ENCODE peak calls at places on chromosomes 3 and 15, in seven cellular contexts. T is colonic mucosa; W is CD8-positive, alpha-beta memory T cell; Q is tibial artery; K is ascending aorta; E is BJ; O is WERI-Rb-1. X is an unnamed sample. For H3K36me3 and H3K27me3, the result is how much of the 10 kb centered on the place peaks cover.

GRCh38 chr15:49320337-49320736 is 102.7 kb upstream of the FGF7 start:
- DNase-seq in T (no peak), W (no peak), Q (no peak), K (no peak), E (no peak), O (no peak), X (no peak)

GRCh38 chr3:61807865-61808276 is 246.5 kb downstream of the PTPRG start:
- DNase-seq in T (no peak), W (no peak), Q (no peak), K (no peak), E (peak), O (peak), X (no peak)

GRCh38 chr15:59644757-59645156 is 12.6 kb downstream of the GTF2A2 start:
- DNase-seq in T (no peak), W (no peak), Q (no peak), K (no peak), E (no peak), O (no peak), X (no peak)

GRCh38 chr3:38129058-38129457 is 7.9 kb downstream of the ACAA1 start:
- DNase-seq in T (no peak), W (no peak), Q (peak), K (no peak), E (no peak), O (no peak), X (no peak)

GRCh38 chr3:9255976-9256375 is 6.5 kb upstream of the SRGAP3 start:
- DNase-seq in T (no peak), W (no peak), Q (no peak), K (no peak), E (no peak), O (no peak), X (no peak)

GRCh38 chr3:174863488-174863887 is 4.4 kb downstream of the NAALADL2 start:
- DNase-seq in T (no peak), W (no peak), Q (no peak), K (no peak), E (no peak), O (no peak), X (no peak)

GRCh38 chr3:177396707-177397106 is 199.4 kb upstream of the TBL1XR1 start:
- DNase-seq in T (no peak), W (no peak), Q (no peak), K (no peak), E (no peak), O (no peak), X (no peak)

GRCh38 chr3:120423432-120423831 is 27.4 kb downstream of the FSTL1 start:
- DNase-seq in T (no peak), W (no peak), Q (no peak), K (no peak), E (no peak), O (no peak), X (no peak)

GRCh38 chr15:88467935-88468528 is 524 bp downstream of the MRPS11 start:
- DNase-seq in T (peak), W (no peak), Q (no peak), K (no peak), E (no peak), O (no peak), X (peak)

GRCh38 chr3:65545429-65545828 is 493.3 kb downstream of the MAGI1 start:
- DNase-seq in T (no peak), W (no peak), Q (no peak), K (no peak), E (no peak), O (no peak), X (no peak)

GRCh38 chr3:71087109-71088018 is 496.2 kb downstream of the FOXP1 start:
- DNase-seq in T (no peak), W (peak), Q (no peak), K (no peak), E (no peak), O (no peak), X (no peak)

GRCh38 chr3:120816728-120817127 is 74.2 kb downstream of the GTF2E1 start:
- DNase-seq in T (no peak), W (no peak), Q (no peak), K (no peak), E (no peak), O (no peak), X (no peak)

GRCh38 chr3:32614956-32615355 is 44.3 kb upstream of the DYNC1LI1 start:
- DNase-seq in T (no peak), W (no peak), Q (no peak), K (no peak), E (no peak), O (no peak), X (no peak)

GRCh38 chr15:90592144-90592887 is 62.6 kb downstream of the CRTC3 start:
- DNase-seq in T (no peak), W (no peak), Q (no peak), K (no peak), E (peak), O (no peak), X (no peak)

DNA sequence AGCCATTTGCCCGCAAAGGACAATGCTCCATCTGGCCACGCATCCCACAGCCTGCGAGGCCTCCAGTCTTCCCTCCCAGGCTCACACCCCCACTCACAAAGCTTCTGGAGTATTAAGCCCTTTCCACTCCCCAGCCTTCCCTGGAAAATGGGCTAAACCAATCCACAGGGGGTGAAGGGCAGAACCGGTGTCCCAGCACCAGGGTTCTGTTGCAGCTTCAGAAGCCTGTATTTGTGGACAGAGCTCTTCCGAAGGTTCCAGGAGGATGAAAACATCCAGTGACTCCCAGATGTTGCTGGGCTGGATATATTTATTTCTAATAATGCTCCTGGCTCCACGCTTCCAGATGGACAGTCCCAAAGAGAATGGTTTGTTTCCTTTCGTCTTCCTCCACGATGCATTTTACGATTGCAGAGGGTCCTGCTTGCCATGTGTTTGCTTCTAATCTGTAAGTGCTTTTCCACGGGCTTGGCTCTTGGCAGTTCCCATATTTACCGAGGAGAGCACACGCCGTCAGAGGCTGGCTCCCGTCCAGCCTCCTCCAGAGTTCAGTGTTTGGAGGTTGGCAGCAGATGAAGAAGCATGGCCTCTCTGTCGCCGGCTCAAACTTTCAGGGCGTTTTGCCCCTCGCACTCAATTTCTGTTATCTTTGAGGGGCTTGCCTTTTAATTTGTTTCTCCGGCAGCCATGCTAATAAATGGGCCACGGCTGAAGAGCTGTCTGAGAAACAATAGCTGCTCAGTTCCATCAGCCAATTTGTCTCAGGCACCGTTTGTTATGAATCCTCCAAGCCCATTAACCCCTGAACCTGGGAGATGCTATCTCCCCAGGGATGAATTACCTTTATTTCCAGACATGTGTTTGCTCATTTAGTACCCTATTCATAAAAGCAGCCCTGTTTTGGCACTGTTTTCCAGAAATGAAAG is 367.9 kb upstream of the PROK2 start:
- DNase-seq in T (peak), W (no peak), Q (peak), K (no peak), E (no peak), O (peak), X (no peak)
- H3K4me3 ChIP-seq in T (peak), W (no peak), Q (peak), K (peak), E (peak), O (peak), X (no peak)

GRCh38 chr3:54322354-54322753 is 200.0 kb downstream of the CACNA2D3 start:
- DNase-seq in T (peak), W (no peak), Q (no peak), K (no peak), E (no peak), O (no peak), X (no peak)

GRCh38 chr3:54320376-54320775 is 198.0 kb downstream of the CACNA2D3 start:
- DNase-seq in T (no peak), W (no peak), Q (no peak), K (no peak), E (no peak), O (no peak), X (no peak)

GRCh38 chr3:54321515-54321914 is 199.2 kb downstream of the CACNA2D3 start:
- DNase-seq in T (peak), W (no peak), Q (no peak), K (no peak), E (no peak), O (no peak), X (peak)

GRCh38 chr3:54326951-54327350 is 204.6 kb downstream of the CACNA2D3 start:
- DNase-seq in T (no peak), W (no peak), Q (no peak), K (no peak), E (no peak), O (no peak), X (no peak)

DNA sequence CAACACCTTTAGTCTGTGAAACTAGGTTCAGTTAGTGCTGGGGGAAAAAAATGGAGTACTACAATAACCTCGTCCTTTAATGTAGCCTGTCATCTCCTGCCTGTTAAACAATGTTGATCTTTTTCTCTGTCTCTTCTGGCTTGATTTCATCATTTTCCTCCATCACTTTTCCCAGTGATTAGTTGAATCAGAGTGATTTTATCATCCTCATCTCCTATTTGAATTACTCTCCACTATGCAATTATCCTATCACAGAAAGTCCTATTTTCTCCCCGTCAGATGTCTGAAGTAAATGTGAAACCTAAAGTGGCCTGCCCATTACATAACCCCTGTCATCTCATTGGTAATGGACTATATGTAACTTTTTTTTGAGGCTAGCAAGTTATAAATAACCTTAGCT is 201.7 kb downstream of the CACNA2D3 start:
- DNase-seq in T (no peak), W (no peak), Q (no peak), K (no peak), E (no peak), O (no peak), X (no peak)
- H3K36me3 ChIP-seq in T (under half), W (under half), Q (under half), K (under half), E (under half), O (under half), X (under half)

GRCh38 chr15:73361331-73361730 is 7.4 kb downstream of the HCN4 start:
- DNase-seq in T (no peak), W (no peak), Q (no peak), K (no peak), E (no peak), O (no peak), X (peak)
- H3K27me3 ChIP-seq in T (under half), W (under half), Q (half or more), K (under half), E (under half), O (under half), X (under half)

DNA sequence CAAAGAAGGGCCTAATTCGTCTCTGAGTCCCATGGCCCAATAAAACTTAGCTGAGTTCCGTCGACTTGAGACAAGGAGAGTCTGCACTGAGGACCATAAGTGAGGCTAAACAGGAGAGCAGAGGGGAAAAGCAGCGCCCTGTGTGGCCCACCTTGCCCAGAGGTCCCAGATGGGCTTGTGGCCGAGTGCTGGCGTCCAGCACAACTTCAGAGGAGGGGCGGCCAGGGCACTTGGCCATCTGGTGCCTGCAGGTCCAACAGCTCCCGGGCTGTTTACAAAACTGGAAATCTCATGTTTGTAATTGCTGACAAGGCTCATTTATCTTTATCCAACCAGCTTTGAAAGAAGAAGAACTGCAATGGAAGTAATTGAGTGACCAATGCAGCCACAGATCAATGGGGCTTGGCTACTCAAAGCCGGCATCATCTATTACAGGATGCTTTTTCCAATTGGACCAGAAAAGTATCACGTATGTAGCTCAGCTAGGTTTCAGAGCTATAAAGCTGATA is 306.3 kb downstream of the OCA2 start:
- DNase-seq in T (no peak), W (no peak), Q (no peak), K (no peak), E (no peak), O (no peak), X (no peak)
- H3K4me3 ChIP-seq in T (no peak), W (no peak), Q (no peak), K (no peak), E (no peak), O (no peak), X (no peak)

GRCh38 chr3:25610167-25610566 is 54.5 kb downstream of the TOP2B start:
- DNase-seq in T (no peak), W (no peak), Q (no peak), K (no peak), E (no peak), O (no peak), X (no peak)
- H3K36me3 ChIP-seq in T (under half), W (under half), Q (half or more), K (half or more), E (under half), O (half or more), X (under half)

GRCh38 chr15:69916169-69916785 is 181.4 kb downstream of the TLE3 start:
- DNase-seq in T (no peak), W (no peak), Q (peak), K (no peak), E (no peak), O (no peak), X (no peak)
- H3K27me3 ChIP-seq in T (under half), W (under half), Q (under half), K (under half), E (under half), O (under half), X (under half)

GRCh38 chr3:108305484-108306172 is 9.3 kb downstream of the HHLA2 start:
- DNase-seq in T (peak), W (no peak), Q (no peak), K (no peak), E (no peak), O (no peak), X (no peak)

GRCh38 chr3:108298056-108298455 is 1.7 kb downstream of the HHLA2 start:
- DNase-seq in T (no peak), W (no peak), Q (no peak), K (no peak), E (no peak), O (no peak), X (no peak)

GRCh38 chr3:108300103-108300849 is 3.9 kb downstream of the HHLA2 start:
- DNase-seq in T (no peak), W (no peak), Q (no peak), K (no peak), E (no peak), O (no peak), X (no peak)

GRCh38 chr3:108302570-108302969 is 6.2 kb downstream of the HHLA2 start:
- DNase-seq in T (no peak), W (no peak), Q (no peak), K (no peak), E (no peak), O (no peak), X (no peak)

DNA sequence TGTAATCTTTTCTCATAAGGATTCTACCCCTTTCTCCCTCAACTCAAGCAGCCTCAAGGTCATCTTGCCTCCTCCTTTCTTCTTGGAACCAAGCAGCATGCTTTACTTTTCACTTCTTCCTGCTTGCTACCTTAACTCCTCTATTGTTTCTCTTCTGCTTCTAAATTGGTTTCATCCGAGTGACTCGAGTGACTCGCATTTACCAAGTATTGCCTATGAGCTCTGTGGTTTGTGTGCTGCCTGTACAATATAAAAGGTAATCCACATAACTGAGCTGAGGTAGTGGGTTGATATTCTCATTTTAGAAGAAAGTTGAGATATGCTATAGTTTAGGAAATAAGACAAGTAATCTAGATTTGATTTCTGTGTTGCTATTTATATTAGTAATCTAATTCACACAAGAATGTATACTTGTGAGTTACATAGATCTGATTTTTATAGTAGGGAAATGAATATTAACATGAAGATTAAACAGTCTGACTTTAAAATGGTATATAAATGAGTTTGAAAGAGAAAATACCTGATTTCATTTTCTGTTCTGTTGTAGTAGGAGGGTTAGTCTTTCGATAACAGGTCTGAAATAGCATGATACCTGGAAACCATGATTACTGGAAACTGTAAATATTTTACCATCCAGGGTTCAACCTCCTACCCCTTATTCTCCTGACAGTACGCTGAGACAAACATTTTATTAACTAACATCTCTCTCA is 5.5 kb downstream of the HHLA2 start:
- DNase-seq in T (no peak), W (no peak), Q (no peak), K (no peak), E (no peak), O (no peak), X (no peak)
- H3K4me3 ChIP-seq in T (no peak), W (peak), Q (no peak), K (no peak), E (no peak), O (no peak), X (no peak)

DNA sequence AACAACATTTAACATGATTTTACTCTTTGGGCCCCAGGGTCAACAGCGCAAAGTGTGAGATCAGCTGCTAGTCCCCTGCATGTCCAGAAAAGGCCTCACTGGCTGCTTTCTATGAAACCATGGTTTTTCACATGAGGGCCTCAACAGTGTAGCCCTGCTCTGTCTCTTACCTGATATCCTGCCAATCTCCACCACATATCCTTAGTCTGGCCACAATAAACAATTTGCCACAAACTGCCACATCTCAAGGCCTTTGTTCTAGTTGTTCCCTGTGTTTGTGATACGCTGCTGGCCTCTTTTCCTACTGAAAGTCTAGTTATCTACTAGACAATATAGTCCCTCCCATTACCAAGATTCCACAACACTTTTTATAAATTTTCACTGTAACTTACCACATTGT is 17.7 kb downstream of the VPS39 start:
- DNase-seq in T (no peak), W (no peak), Q (no peak), K (no peak), E (no peak), O (no peak), X (no peak)
- H3K36me3 ChIP-seq in T (under half), W (half or more), Q (half or more), K (half or more), E (under half), O (under half), X (under half)

DNA sequence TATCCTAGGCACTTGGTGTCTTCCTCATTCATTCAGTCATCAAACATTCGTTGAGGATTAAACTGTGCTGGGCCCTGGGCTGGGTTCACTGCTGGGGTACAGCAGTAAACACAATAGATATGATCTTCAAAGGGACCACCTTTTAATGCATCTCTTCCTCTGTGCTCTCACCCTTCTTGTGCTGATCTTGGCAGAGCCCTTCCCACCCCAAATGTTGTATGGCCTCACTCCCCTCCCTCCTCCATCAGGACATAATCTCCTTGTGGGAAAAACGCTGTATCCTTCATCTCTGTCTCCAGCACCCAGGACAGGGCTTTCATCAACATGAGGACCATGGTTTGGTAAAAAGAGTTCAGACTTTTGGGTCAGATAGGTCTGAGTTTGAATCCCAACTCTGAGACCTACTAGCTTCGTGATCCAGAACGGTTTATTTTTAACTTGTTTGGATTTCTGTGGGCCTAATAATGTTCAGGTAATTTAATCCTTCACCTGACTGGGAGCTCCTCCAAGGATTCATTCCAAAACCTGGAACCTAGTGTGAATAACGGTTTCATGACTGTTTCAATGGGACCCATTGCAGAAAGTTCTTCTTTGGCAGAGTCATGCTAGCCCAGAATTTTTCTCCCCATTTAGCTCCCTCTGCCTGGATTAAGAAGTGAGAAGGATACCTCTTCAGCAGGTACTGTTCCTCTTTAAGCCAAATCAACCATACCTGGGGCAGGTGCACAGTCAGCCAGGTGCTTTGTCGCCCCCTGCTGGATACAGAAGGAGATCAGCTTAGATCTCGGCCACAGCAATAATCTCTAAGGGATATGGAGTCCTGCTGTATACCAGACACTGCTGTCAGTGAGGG is 5.2 kb upstream of the WNT7A start:
- DNase-seq in T (peak), W (peak), Q (no peak), K (no peak), E (no peak), O (peak), X (peak)
- H3K27me3 ChIP-seq in T (under half), W (under half), Q (under half), K (under half), E (under half), O (half or more), X (under half)